ENCODE peak calls at places on chromosomes 2 and 18, in six cellular contexts. O is T-helper 2 cell, N is H4, D is frontal cortex, M is astrocyte, Q is heart left ventricle. J is an unnamed sample.

GRCh38 chr18:26386002-26386401 is 159.8 kb downstream of the TAF4B start:
- DNase-seq in O (no peak), N (peak), D (no peak), M (peak), Q (no peak), J (no peak)

GRCh38 chr2:88128654-88129312 is 921 bp upstream of the FABP1 start:
- DNase-seq in O (no peak), N (no peak), D (no peak), M (no peak), Q (no peak), J (no peak)

GRCh38 chr18:8469793-8470192 is 139.4 kb upstream of the RAB12 start:
- DNase-seq in O (no peak), N (no peak), D (no peak), M (peak), Q (no peak), J (no peak)

GRCh38 chr2:109480486-109481195 is 133.1 kb downstream of the SEPTIN10 start:
- DNase-seq in O (no peak), N (no peak), D (no peak), M (no peak), Q (peak), J (no peak)

GRCh38 chr2:70270323-70270722 is 12.4 kb downstream of the PCYOX1 start:
- DNase-seq in O (no peak), N (no peak), D (no peak), M (no peak), Q (no peak), J (no peak)

GRCh38 chr2:70431948-70432347 is 121.7 kb downstream of the TGFA start:
- DNase-seq in O (no peak), N (no peak), D (no peak), M (no peak), Q (no peak), J (no peak)

GRCh38 chr18:75167759-75168211 is 41.2 kb downstream of the PTGR3 start:
- DNase-seq in O (no peak), N (no peak), D (no peak), M (peak), Q (peak), J (peak)

GRCh38 chr2:230953843-230954242 is 28.8 kb upstream of the GPR55 start:
- DNase-seq in O (no peak), N (no peak), D (no peak), M (no peak), Q (no peak), J (no peak)

GRCh38 chr18:77304263-77304662 is 54.6 kb downstream of the GALR1 start:
- DNase-seq in O (no peak), N (no peak), D (no peak), M (no peak), Q (no peak), J (no peak)

GRCh38 chr18:36301884-36302283 is 4.4 kb downstream of the FHOD3 start:
- DNase-seq in O (no peak), N (no peak), D (no peak), M (no peak), Q (no peak), J (no peak)

GRCh38 chr2:173884403-173884802 is 80.8 kb downstream of the SP3 start:
- DNase-seq in O (no peak), N (peak), D (no peak), M (peak), Q (peak), J (peak)

GRCh38 chr2:206855585-206856433 is 83.5 kb upstream of the CPO start:
- DNase-seq in O (no peak), N (no peak), D (no peak), M (peak), Q (no peak), J (no peak)

GRCh38 chr2:72037322-72037721 is 110.3 kb downstream of the CYP26B1 start:
- DNase-seq in O (no peak), N (no peak), D (no peak), M (peak), Q (no peak), J (no peak)

GRCh38 chr2:128401680-128402079 is 83.0 kb upstream of the HS6ST1 start:
- DNase-seq in O (no peak), N (no peak), D (no peak), M (no peak), Q (no peak), J (no peak)

GRCh38 chr2:30218814-30219213 is 12.5 kb upstream of the LBH start:
- DNase-seq in O (no peak), N (no peak), D (no peak), M (peak), Q (no peak), J (no peak)

GRCh38 chr2:57544626-57545025 is 502.0 kb upstream of the VRK2 start:
- DNase-seq in O (no peak), N (no peak), D (no peak), M (no peak), Q (no peak), J (no peak)

GRCh38 chr2:20050104-20050711 is 1.2 kb downstream of the LAPTM4A start:
- DNase-seq in O (no peak), N (peak), D (no peak), M (peak), Q (no peak), J (no peak)

GRCh38 chr18:11368020-11368419 is 218.7 kb upstream of the PIEZO2 start:
- DNase-seq in O (no peak), N (no peak), D (no peak), M (no peak), Q (no peak), J (no peak)

GRCh38 chr2:183164111-183165015 is 40.1 kb downstream of the NUP35 start:
- DNase-seq in O (no peak), N (peak), D (no peak), M (peak), Q (no peak), J (no peak)

GRCh38 chr2:116696223-116696622 is 1118.3 kb upstream of the DDX18 start:
- DNase-seq in O (no peak), N (peak), D (no peak), M (no peak), Q (no peak), J (no peak)

J was measured in right cardiac atrium.